ENCODE peak calls at places on chromosomes 3 and 15, in six cellular contexts. F is GM12865, M is heart left ventricle, J is MM.1S, B is mammary epithelial cell, D is breast epithelium. Z is an unnamed sample.

GRCh38 chr3:117016359-117016758 is 306.8 kb downstream of the TUSC7 start:
- DNase-seq in F (no peak), M (no peak), J (no peak), B (no peak), D (no peak), Z (no peak)

GRCh38 chr3:30440880-30441279 is 165.5 kb upstream of the TGFBR2 start:
- DNase-seq in F (no peak), M (peak), J (no peak), B (peak), D (no peak), Z (peak)

GRCh38 chr3:120855665-120856437 is 52.2 kb upstream of the STXBP5L start:
- DNase-seq in F (no peak), M (peak), J (no peak), B (peak), D (no peak), Z (peak)

GRCh38 chr3:53595660-53596059 is 101.2 kb downstream of the CACNA1D start:
- DNase-seq in F (no peak), M (no peak), J (no peak), B (no peak), D (no peak), Z (no peak)

GRCh38 chr3:38834110-38834509 is 18.1 kb upstream of the SCN10A start:
- DNase-seq in F (no peak), M (peak), J (peak), B (peak), D (no peak), Z (no peak)

GRCh38 chr3:115627180-115628074 is 4.1 kb downstream of the GAP43 start:
- DNase-seq in F (peak), M (no peak), J (peak), B (no peak), D (no peak), Z (no peak)

GRCh38 chr15:49232407-49232806 is 62.4 kb downstream of the GALK2 start:
- DNase-seq in F (peak), M (no peak), J (peak), B (no peak), D (no peak), Z (no peak)

GRCh38 chr15:96321422-96322391 is 8.8 kb upstream of the NR2F2 start:
- DNase-seq in F (no peak), M (peak), J (no peak), B (no peak), D (no peak), Z (peak)

GRCh38 chr15:93066834-93067648 is 22.0 kb downstream of the RGMA start:
- DNase-seq in F (no peak), M (no peak), J (no peak), B (no peak), D (no peak), Z (no peak)

GRCh38 chr3:172816281-172816680 is 65.8 kb downstream of the ECT2 start:
- DNase-seq in F (no peak), M (no peak), J (no peak), B (no peak), D (no peak), Z (no peak)

GRCh38 chr15:50828610-50829206 is 63.2 kb upstream of the SPPL2A start:
- DNase-seq in F (no peak), M (no peak), J (no peak), B (peak), D (no peak), Z (no peak)

GRCh38 chr3:26312826-26313225 is 309.7 kb upstream of the LRRC3B start:
- DNase-seq in F (no peak), M (no peak), J (no peak), B (no peak), D (no peak), Z (no peak)
- H3K4me3 ChIP-seq in F (no peak), M (no peak), J (no peak), B (no peak), D (no peak), Z (no peak)

GRCh38 chr3:67048067-67048715 is 50.1 kb downstream of the KBTBD8 start:
- DNase-seq in F (peak), M (no peak), J (no peak), B (no peak), D (no peak), Z (no peak)

GRCh38 chr3:67045711-67046465 is 47.8 kb downstream of the KBTBD8 start:
- DNase-seq in F (peak), M (no peak), J (no peak), B (no peak), D (no peak), Z (no peak)

GRCh38 chr3:67044295-67044694 is 46.2 kb downstream of the KBTBD8 start:
- DNase-seq in F (no peak), M (no peak), J (no peak), B (no peak), D (no peak), Z (no peak)

GRCh38 chr3:67048716-67049076 is 50.6 kb downstream of the KBTBD8 start:
- DNase-seq in F (peak), M (no peak), J (no peak), B (no peak), D (no peak), Z (no peak)

GRCh38 chr3:67044955-67045354 is 46.8 kb downstream of the KBTBD8 start:
- DNase-seq in F (no peak), M (no peak), J (no peak), B (no peak), D (no peak), Z (no peak)
- H3K4me3 ChIP-seq in F (no peak), M (no peak), J (no peak), B (no peak), D (no peak), Z (no peak)

GRCh38 chr15:74867562-74868458 is 5.4 kb downstream of the SCAMP2 start:
- DNase-seq in F (no peak), M (no peak), J (no peak), B (no peak), D (no peak), Z (no peak)
- H3K4me3 ChIP-seq in F (no peak), M (no peak), J (no peak), B (no peak), D (no peak), Z (no peak)

GRCh38 chr3:78873641-78874040 is 894.2 kb downstream of the ROBO1 start:
- DNase-seq in F (no peak), M (no peak), J (no peak), B (peak), D (no peak), Z (no peak)
- H3K4me3 ChIP-seq in F (no peak), M (no peak), J (no peak), B (no peak), D (no peak), Z (no peak)

DNA sequence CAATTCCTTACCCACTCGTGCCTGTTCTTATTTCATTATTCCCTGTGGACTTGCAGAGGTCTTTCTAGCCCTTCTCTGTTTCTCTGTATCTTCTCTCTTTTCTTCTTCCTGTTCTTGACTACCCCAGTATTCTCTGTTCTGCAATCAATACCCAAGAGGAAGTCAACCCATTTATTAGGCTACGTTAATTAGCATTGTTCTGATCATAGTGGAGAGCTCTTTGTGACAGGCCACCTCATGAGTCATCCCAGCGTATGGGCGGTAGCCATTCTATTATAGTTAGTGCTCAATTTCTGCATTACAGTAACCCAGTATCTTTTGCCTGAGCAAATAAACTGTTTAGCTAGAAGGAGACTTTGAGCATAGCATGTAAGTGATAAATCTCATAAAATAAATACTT is 259.5 kb upstream of the GRM7 start:
- DNase-seq in F (peak), M (no peak), J (no peak), B (no peak), D (no peak), Z (no peak)
- H3K4me3 ChIP-seq in F (no peak), M (no peak), J (no peak), B (no peak), D (no peak), Z (no peak)

DNA sequence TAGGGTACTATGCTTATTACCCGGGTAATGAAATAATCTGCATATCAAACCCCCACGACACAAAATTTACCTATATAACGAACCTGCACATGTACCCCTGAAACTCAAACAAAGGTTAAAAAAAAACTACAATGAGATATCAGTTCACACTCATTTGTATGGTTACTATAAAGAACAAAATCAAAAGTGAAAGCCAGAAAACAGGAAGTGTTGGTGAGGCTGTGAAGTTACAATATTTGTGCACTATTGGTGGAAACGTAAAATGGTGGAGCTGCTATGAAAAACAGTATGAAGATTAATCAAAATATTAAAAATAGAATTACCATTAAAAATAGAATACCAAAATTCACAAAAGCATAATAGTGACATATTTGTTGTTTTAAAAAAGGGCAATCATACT is 128.9 kb downstream of the ZIC1 start:
- DNase-seq in F (peak), M (no peak), J (peak), B (no peak), D (no peak), Z (no peak)
- H3K4me3 ChIP-seq in F (no peak), M (no peak), J (peak), B (no peak), D (no peak), Z (no peak)

DNA sequence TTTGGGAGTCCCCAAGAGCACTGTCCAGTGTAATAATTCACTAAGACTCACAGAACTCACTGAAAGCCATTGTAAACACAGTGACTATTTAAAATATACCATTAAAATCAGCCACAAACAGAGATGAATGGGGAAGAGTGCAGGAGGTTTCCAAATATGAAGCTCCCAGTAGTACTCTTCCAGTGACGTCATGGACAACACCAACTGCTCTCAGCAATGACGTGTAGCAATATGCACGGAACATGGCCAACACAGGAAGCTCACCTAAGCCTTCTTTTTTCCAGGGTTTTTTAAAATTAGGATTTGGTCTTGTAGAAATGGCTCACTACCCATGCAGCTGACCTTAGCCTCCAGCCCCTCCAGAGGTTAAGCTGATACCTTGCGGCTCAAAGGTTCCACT is 1224.1 kb upstream of the CADM2 start:
- DNase-seq in F (no peak), M (no peak), J (no peak), B (no peak), D (no peak), Z (no peak)
- H3K4me3 ChIP-seq in F (no peak), M (no peak), J (no peak), B (no peak), D (no peak), Z (no peak)

GRCh38 chr3:124569761-124570160 is 160.5 kb upstream of the UMPS start:
- DNase-seq in F (no peak), M (peak), J (no peak), B (no peak), D (no peak), Z (no peak)
- H3K4me3 ChIP-seq in F (no peak), M (no peak), J (no peak), B (no peak), D (no peak), Z (no peak)

GRCh38 chr3:195896361-195897080 is 11.8 kb downstream of the TNK2 start:
- DNase-seq in F (no peak), M (peak), J (no peak), B (no peak), D (no peak), Z (no peak)

GRCh38 chr3:195899701-195900425 is 8.5 kb downstream of the TNK2 start:
- DNase-seq in F (no peak), M (no peak), J (no peak), B (no peak), D (no peak), Z (no peak)

GRCh38 chr3:195895900-195896360 is 12.4 kb downstream of the TNK2 start:
- DNase-seq in F (peak), M (peak), J (peak), B (peak), D (no peak), Z (peak)

GRCh38 chr3:195897081-195897852 is 11.1 kb downstream of the TNK2 start:
- DNase-seq in F (no peak), M (peak), J (no peak), B (peak), D (no peak), Z (peak)

DNA sequence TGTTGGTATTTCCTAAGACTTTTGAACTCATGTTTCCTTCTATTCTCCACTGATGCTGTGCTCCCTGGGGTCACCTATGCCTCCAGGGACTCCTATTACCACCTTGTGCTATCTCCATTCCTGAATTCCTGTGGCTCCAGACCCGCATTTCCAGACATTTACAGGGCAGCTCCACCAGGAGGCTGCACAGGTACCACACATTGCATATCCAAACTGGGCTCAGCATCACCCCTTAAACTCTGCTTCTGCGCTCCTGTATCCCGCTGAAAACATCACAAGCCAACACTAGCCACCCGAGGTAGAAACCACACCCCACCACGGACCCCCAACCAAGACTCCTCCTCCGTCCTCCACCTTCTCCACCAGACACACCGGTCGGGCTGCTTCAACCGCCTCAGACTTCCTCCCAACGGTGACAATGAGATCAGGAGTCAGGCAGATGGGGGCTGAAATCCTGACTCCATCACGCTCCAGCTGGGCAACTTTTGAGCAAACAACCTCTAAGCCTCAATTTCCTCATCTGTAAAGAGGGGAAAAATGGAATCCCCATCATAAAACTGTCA is 10.4 kb downstream of the TNK2 start:
- DNase-seq in F (no peak), M (no peak), J (no peak), B (no peak), D (no peak), Z (no peak)
- H3K4me3 ChIP-seq in F (no peak), M (no peak), J (no peak), B (no peak), D (no peak), Z (no peak)